ENCODE peak calls at places on chromosomes 5 and 9, in eight cellular contexts. E is neural progenitor cell, N is hepatocyte, U is MM.1S, C is SK-N-SH, H is PC-3, J is HCT116, Z is OCI-LY7. R is an unnamed sample.
A peak's percentile ranks its signal among the peaks of the same experiment; 100 is the strongest.

GRCh38 chr9:92245005-92245797 is 48.3 kb downstream of the IARS1 start:
- DNase-seq in E (no peak), N (no peak), U (no peak), C (no peak), H (peak; percentile 45), J (no peak), Z (no peak), R (no peak)

GRCh38 chr9:124879226-124879625 is 17.3 kb downstream of the ARPC5L start:
- DNase-seq in E (no peak), N (no peak), U (no peak), C (no peak), H (no peak), J (no peak), Z (no peak), R (no peak)

GRCh38 chr5:179906795-179907569 is 715 bp downstream of the TBC1D9B start:
- DNase-seq in E (peak; percentile 69), N (peak; percentile 33), U (peak; percentile 10), C (peak; percentile 79), H (peak; percentile 7), J (no peak), Z (peak; percentile 48), R (peak; percentile 63)

GRCh38 chr9:114180701-114181582 is 25.6 kb downstream of the COL27A1 start:
- DNase-seq in E (peak; percentile 67), N (peak; percentile 49), U (no peak), C (no peak), H (no peak), J (no peak), Z (no peak), R (peak; percentile 17)

GRCh38 chr9:102950341-102950740 is 44.8 kb upstream of the CYLC2 start:
- DNase-seq in E (no peak), N (no peak), U (no peak), C (no peak), H (peak; percentile 1), J (no peak), Z (no peak), R (no peak)

GRCh38 chr5:50684721-50685120 is 18.3 kb downstream of the PARP8 start:
- DNase-seq in E (no peak), N (no peak), U (no peak), C (no peak), H (no peak), J (no peak), Z (no peak), R (no peak)

GRCh38 chr5:105961572-105961971 is 1709.2 kb downstream of the EFNA5 start:
- DNase-seq in E (no peak), N (no peak), U (no peak), C (no peak), H (no peak), J (no peak), Z (no peak), R (no peak)

GRCh38 chr5:115778417-115778816 is 38.0 kb downstream of the CDO1 start:
- DNase-seq in E (no peak), N (no peak), U (no peak), C (no peak), H (no peak), J (no peak), Z (no peak), R (no peak)

GRCh38 chr5:144504929-144505578 is 334.4 kb downstream of the KCTD16 start:
- DNase-seq in E (peak; percentile 8), N (no peak), U (peak; percentile 14), C (peak; percentile 2), H (no peak), J (no peak), Z (no peak), R (peak; percentile 80)

GRCh38 chr5:59177644-59178043 is 594.8 kb downstream of the RAB3C start:
- DNase-seq in E (no peak), N (no peak), U (no peak), C (no peak), H (no peak), J (no peak), Z (no peak), R (no peak)

GRCh38 chr9:135536166-135536565 is 9.8 kb upstream of the OBP2A start:
- DNase-seq in E (no peak), N (no peak), U (peak; percentile 44), C (no peak), H (no peak), J (no peak), Z (no peak), R (no peak)

GRCh38 chr5:43149231-43149630 is 28.5 kb downstream of the ZNF131 start:
- DNase-seq in E (no peak), N (no peak), U (no peak), C (no peak), H (no peak), J (no peak), Z (no peak), R (no peak)

GRCh38 chr5:110063640-110064592 is 374.2 kb downstream of the MAN2A1 start:
- DNase-seq in E (no peak), N (peak; percentile 14), U (no peak), C (no peak), H (peak; percentile 40), J (no peak), Z (no peak), R (no peak)

GRCh38 chr9:26012797-26013594 is 334.8 kb upstream of the TUSC1 start:
- DNase-seq in E (no peak), N (no peak), U (no peak), C (no peak), H (peak; percentile 85), J (no peak), Z (no peak), R (no peak)

GRCh38 chr5:130541617-130542221 is 623.3 kb downstream of the HINT1 start:
- DNase-seq in E (no peak), N (no peak), U (no peak), C (no peak), H (peak; percentile 86), J (no peak), Z (no peak), R (no peak)

DNA sequence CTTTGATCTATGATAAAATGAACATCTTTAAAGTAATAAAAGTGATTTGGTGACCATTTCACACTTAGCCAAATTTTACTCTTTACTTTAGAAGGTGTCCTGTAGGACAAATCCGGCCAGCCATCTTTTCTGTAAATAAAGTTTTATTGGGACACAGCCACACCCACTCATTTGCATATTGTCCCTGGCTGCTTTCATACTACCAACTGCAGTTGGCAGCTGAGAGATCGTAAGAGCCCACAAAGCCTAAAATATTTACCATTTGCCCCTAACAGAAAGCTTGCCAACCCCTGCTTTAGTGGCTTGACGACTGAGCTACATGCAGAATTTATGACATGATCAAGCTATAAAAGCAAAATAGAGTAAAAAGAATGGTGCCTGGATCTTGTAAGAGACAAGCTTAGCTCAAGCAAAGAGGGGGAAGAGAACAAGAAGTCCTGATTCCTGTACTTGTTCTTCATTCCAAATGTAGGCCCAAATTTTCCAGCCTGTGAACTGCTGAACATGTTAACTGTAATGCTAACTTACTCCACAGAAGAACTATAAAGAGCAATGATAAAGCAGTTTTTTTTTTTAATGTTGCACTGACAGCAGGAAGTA is 7.4 kb upstream of the FBXO10 start:
- DNase-seq in E (no peak), N (no peak), U (no peak), C (no peak), H (no peak), J (no peak), Z (no peak), R (no peak)
- H3K4me2 ChIP-seq in E (no peak overlapping the region), N (no peak overlapping the region), U (no peak overlapping the region), C (no peak overlapping the region), H (no peak overlapping the region), J (no peak overlapping the region), Z (no peak overlapping the region), R (no peak overlapping the region)

DNA sequence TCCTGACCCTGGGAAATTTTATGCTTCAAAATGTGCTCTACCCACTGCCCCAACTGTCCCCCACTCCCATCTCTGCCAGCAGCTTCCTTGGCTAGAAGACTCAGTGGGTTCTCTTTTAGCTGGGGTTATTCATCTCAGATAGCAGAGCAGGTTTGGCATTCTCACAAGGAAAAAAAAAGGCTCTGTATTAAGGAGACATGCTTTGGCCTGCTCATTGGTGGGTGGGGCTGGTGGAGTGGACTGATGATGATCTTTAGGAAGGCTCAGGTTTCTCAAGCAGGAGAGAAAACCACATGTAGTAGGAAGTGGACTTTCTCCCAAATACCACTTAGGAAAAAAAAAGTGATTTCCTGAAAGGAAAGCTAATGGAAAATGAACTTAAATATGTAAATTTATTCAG is 279.2 kb upstream of the ZNF462 start:
- DNase-seq in E (no peak), N (no peak), U (no peak), C (no peak), H (peak; percentile 63), J (no peak), Z (no peak), R (no peak)
- TF ChIP-seq EZH2phosphoT487 in E (no peak), N (no peak), U (no peak), C (no peak), H (no peak), J (no peak), Z (no peak), R (no peak)

GRCh38 chr9:130660683-130661460 is 3.5 kb upstream of the PRDM12 start:
- DNase-seq in E (peak; percentile 82), N (no peak), U (no peak), C (peak; percentile 65), H (no peak), J (no peak), Z (no peak), R (peak; percentile 87)

GRCh38 chr9:130663258-130664171 is 879 bp upstream of the PRDM12 start:
- DNase-seq in E (peak; percentile 65), N (no peak), U (no peak), C (peak; percentile 68), H (no peak), J (no peak), Z (no peak), R (peak; percentile 83)

GRCh38 chr9:130661461-130662098 is 2.8 kb upstream of the PRDM12 start:
- DNase-seq in E (peak; percentile 58), N (no peak), U (no peak), C (peak; percentile 61), H (no peak), J (no peak), Z (no peak), R (peak; percentile 59)

GRCh38 chr9:130662927-130663257 is 1.5 kb upstream of the PRDM12 start:
- DNase-seq in E (peak; percentile 42), N (no peak), U (no peak), C (peak; percentile 64), H (no peak), J (no peak), Z (no peak), R (peak; percentile 51)

DNA sequence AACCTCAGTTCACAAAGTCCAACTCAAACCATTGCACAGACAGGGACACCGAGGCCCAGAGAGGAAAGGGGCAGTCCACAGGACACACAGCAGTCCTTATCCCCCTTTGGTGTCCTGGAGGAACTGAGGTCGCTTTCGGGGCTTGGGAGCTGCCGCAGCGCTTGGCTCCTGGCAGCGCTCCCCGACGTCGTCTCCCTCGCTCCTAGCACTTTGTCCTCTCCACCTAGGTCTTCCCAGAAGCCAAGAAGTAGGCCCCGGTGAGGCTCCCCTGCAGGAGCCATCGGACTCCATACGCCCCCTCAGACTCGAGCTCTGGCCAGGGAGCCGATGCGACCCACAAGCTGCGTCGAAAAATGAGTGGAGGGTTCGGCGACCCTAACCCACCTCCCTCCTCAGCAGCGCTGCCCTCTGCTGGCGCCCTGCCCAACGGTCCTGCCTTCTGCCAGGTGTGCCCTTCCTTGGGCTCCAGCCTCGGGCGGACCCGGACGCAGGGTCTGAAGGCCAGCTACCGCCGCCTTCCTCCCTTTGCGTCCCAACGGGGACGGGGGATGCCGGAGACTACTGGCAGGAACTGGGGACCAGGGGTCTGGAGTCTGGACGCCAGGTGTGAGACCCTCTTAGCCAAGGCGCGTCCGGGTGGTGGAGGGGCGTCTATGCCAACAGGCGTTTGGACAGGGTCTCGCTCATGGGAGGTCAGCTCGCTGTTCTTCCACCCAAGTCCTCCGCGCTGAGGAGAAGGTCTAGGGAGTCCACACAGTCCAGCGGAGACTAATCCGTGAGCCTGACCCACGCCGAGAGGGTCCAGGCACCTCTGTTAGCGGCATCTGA is 2.1 kb upstream of the PRDM12 start:
- DNase-seq in E (peak; percentile 65), N (no peak), U (no peak), C (peak; percentile 51), H (no peak), J (no peak), Z (no peak), R (peak; percentile 61)
- TF ChIP-seq CTCF in E (peak; percentile 51), N (no peak), U (no peak), C (no peak), H (no peak), J (no peak), Z (peak; percentile 66), R (peak; percentile 27)

GRCh38 chr5:37615184-37615583 is 224.7 kb downstream of the GDNF start:
- DNase-seq in E (no peak), N (no peak), U (no peak), C (no peak), H (no peak), J (no peak), Z (no peak), R (no peak)
- H3K4me2 ChIP-seq in E (no peak overlapping the region), N (no peak overlapping the region), U (no peak overlapping the region), C (peak overlapping the region; percentile 19), H (no peak overlapping the region), J (no peak overlapping the region), Z (no peak overlapping the region), R (no peak overlapping the region)

R was measured in GM23338.